ENCODE peak calls at places on chromosomes 3 and 15, in four cellular contexts. W, B, R and S are unnamed samples.

GRCh38 chr3:97576221-97576620 is 188.3 kb upstream of the ARL6 start:
- DNase-seq in W (no peak), B (no peak), R (no peak), S (no peak)

GRCh38 chr3:126186749-126187148 is 6.4 kb upstream of the ALDH1L1 start:
- DNase-seq in W (no peak), B (no peak), R (no peak), S (no peak)

GRCh38 chr3:124026516-124026915 is 34.6 kb upstream of the ROPN1 start:
- DNase-seq in W (no peak), B (no peak), R (no peak), S (no peak)

GRCh38 chr3:152382312-152383135 is 113.8 kb downstream of the MBNL1 start:
- DNase-seq in W (no peak), B (no peak), R (no peak), S (no peak)

GRCh38 chr3:27695636-27696035 is 26.5 kb downstream of the EOMES start:
- DNase-seq in W (no peak), B (no peak), R (no peak), S (no peak)

GRCh38 chr3:33076952-33077351 is 20.0 kb downstream of the GLB1 start:
- DNase-seq in W (no peak), B (no peak), R (no peak), S (no peak)

GRCh38 chr3:110774496-110775265 is 296.9 kb upstream of the NECTIN3 start:
- DNase-seq in W (no peak), B (no peak), R (no peak), S (no peak)

GRCh38 chr15:50181983-50182232 is at the start of gene SLC27A2:
- DNase-seq in W (peak; percentile 17), B (no peak), R (peak; percentile 41), S (no peak)

GRCh38 chr15:64464271-64465005 is 4.1 kb downstream of the ZNF609 start:
- DNase-seq in W (no peak), B (no peak), R (peak; percentile 65), S (peak; percentile 45)

GRCh38 chr15:101266034-101266433 is 11.3 kb downstream of the SELENOS start:
- DNase-seq in W (no peak), B (no peak), R (no peak), S (no peak)

GRCh38 chr15:29262738-29263137 is 6.9 kb downstream of the NSMCE3 start:
- DNase-seq in W (no peak), B (no peak), R (no peak), S (no peak)

GRCh38 chr3:161035711-161036110 is 69.4 kb downstream of the B3GALNT1 start:
- DNase-seq in W (no peak), B (no peak), R (no peak), S (no peak)

GRCh38 chr3:146203761-146204160 is 42.8 kb upstream of the PLOD2 start:
- DNase-seq in W (no peak), B (no peak), R (no peak), S (no peak)